ENCODE peak calls at places on chromosomes 2 and 18, in ten cellular contexts. One of them, this sample, is unnamed. For H3K4me1 and H3K36me3, the result is how much of the 10 kb centered on the place peaks cover.

GRCh38 chr18:28794459-28795245 is 617.7 kb upstream of the CDH2 start:
- DNase-seq in body of pancreas: no peak
- DNase-seq in HepG2: no peak
- DNase-seq in K562: no peak
- DNase-seq in adrenal gland: no peak
- DNase-seq in ovary: no peak
- DNase-seq in H1: no peak
- DNase-seq in upper lobe of left lung: no peak
- DNase-seq in uterus: no peak
- DNase-seq in HCT116: no peak
- DNase-seq in this sample: no peak

GRCh38 chr2:240925576-240926515 is 19.7 kb downstream of the CROCC2 start:
- DNase-seq in adrenal gland: no peak
- DNase-seq in uterus: peak
- DNase-seq in HepG2: no peak
- DNase-seq in K562: no peak
- DNase-seq in ovary: peak
- DNase-seq in H1: no peak
- DNase-seq in HCT116: no peak
- DNase-seq in upper lobe of left lung: peak
- DNase-seq in body of pancreas: peak
- DNase-seq in this sample: no peak

GRCh38 chr2:241037498-241037897 is 39.1 kb downstream of the SNED1 start:
- DNase-seq in adrenal gland: no peak
- DNase-seq in H1: no peak
- DNase-seq in HepG2: no peak
- DNase-seq in body of pancreas: no peak
- DNase-seq in upper lobe of left lung: no peak
- DNase-seq in uterus: no peak
- DNase-seq in ovary: no peak
- DNase-seq in K562: no peak
- DNase-seq in HCT116: no peak
- DNase-seq in this sample: no peak

GRCh38 chr18:74718312-74718711 is 120.6 kb downstream of the ZNF407 start:
- DNase-seq in H1: peak
- DNase-seq in HCT116: no peak
- DNase-seq in ovary: no peak
- DNase-seq in HepG2: peak
- DNase-seq in adrenal gland: no peak
- DNase-seq in body of pancreas: no peak
- DNase-seq in K562: no peak
- DNase-seq in upper lobe of left lung: no peak
- DNase-seq in uterus: no peak
- DNase-seq in this sample: no peak

GRCh38 chr2:98795535-98795902 is 64.6 kb upstream of the MGAT4A start:
- DNase-seq in ovary: no peak
- DNase-seq in body of pancreas: no peak
- DNase-seq in H1: no peak
- DNase-seq in HepG2: peak
- DNase-seq in HCT116: no peak
- DNase-seq in K562: no peak
- DNase-seq in adrenal gland: no peak
- DNase-seq in uterus: no peak
- DNase-seq in upper lobe of left lung: no peak
- DNase-seq in this sample: no peak

GRCh38 chr2:114960389-114960788 is 517.9 kb downstream of the DPP10 start:
- DNase-seq in H1: no peak
- DNase-seq in body of pancreas: no peak
- DNase-seq in adrenal gland: no peak
- DNase-seq in HCT116: no peak
- DNase-seq in upper lobe of left lung: no peak
- DNase-seq in K562: no peak
- DNase-seq in uterus: no peak
- DNase-seq in HepG2: no peak
- DNase-seq in ovary: no peak
- DNase-seq in this sample: no peak

GRCh38 chr2:215684448-215685217 is 248.8 kb upstream of the FN1 start:
- DNase-seq in body of pancreas: no peak
- DNase-seq in upper lobe of left lung: no peak
- DNase-seq in HCT116: no peak
- DNase-seq in K562: no peak
- DNase-seq in uterus: no peak
- DNase-seq in ovary: no peak
- DNase-seq in adrenal gland: no peak
- DNase-seq in HepG2: peak
- DNase-seq in H1: no peak
- DNase-seq in this sample: no peak

GRCh38 chr2:236889791-236890704 is 195.6 kb upstream of the COPS8 start:
- DNase-seq in K562: no peak
- DNase-seq in body of pancreas: no peak
- DNase-seq in adrenal gland: no peak
- DNase-seq in upper lobe of left lung: peak
- DNase-seq in ovary: no peak
- DNase-seq in uterus: no peak
- DNase-seq in H1: no peak
- DNase-seq in HepG2: no peak
- DNase-seq in HCT116: no peak
- DNase-seq in this sample: no peak

GRCh38 chr2:68214381-68214780 is 38.0 kb downstream of the PPP3R1 start:
- DNase-seq in HepG2: no peak
- DNase-seq in adrenal gland: no peak
- DNase-seq in upper lobe of left lung: no peak
- DNase-seq in body of pancreas: no peak
- DNase-seq in uterus: no peak
- DNase-seq in H1: no peak
- DNase-seq in HCT116: no peak
- DNase-seq in K562: no peak
- DNase-seq in ovary: no peak
- DNase-seq in this sample: no peak

GRCh38 chr2:197315371-197315770 is 4.8 kb upstream of the ANKRD44 start:
- DNase-seq in HCT116: no peak
- DNase-seq in H1: no peak
- DNase-seq in adrenal gland: no peak
- DNase-seq in HepG2: no peak
- DNase-seq in body of pancreas: no peak
- DNase-seq in uterus: no peak
- DNase-seq in upper lobe of left lung: no peak
- DNase-seq in K562: no peak
- DNase-seq in ovary: no peak
- DNase-seq in this sample: no peak

GRCh38 chr2:74052732-74053712 is 68.3 kb downstream of the TET3 start:
- DNase-seq in ovary: no peak
- DNase-seq in HepG2: no peak
- DNase-seq in uterus: no peak
- DNase-seq in adrenal gland: no peak
- DNase-seq in K562: no peak
- DNase-seq in H1: no peak
- DNase-seq in HCT116: no peak
- DNase-seq in body of pancreas: no peak
- DNase-seq in upper lobe of left lung: no peak
- DNase-seq in this sample: no peak
- H3K4me1 ChIP-seq in ovary: under half
- H3K4me1 ChIP-seq in HepG2: under half
- H3K4me1 ChIP-seq in uterus: under half
- H3K4me1 ChIP-seq in adrenal gland: under half
- H3K4me1 ChIP-seq in K562: under half
- H3K4me1 ChIP-seq in H1: under half
- H3K4me1 ChIP-seq in HCT116: under half
- H3K4me1 ChIP-seq in body of pancreas: under half
- H3K4me1 ChIP-seq in upper lobe of left lung: under half
- H3K4me1 ChIP-seq in this sample: half or more

GRCh38 chr2:173451137-173451536 is 96.5 kb downstream of the CDCA7 start:
- DNase-seq in ovary: no peak
- DNase-seq in K562: no peak
- DNase-seq in adrenal gland: no peak
- DNase-seq in body of pancreas: no peak
- DNase-seq in H1: no peak
- DNase-seq in uterus: no peak
- DNase-seq in upper lobe of left lung: no peak
- DNase-seq in HepG2: no peak
- DNase-seq in HCT116: no peak
- DNase-seq in this sample: no peak

GRCh38 chr2:173452436-173452835 is 97.8 kb downstream of the CDCA7 start:
- DNase-seq in upper lobe of left lung: no peak
- DNase-seq in HepG2: no peak
- DNase-seq in H1: no peak
- DNase-seq in K562: no peak
- DNase-seq in uterus: no peak
- DNase-seq in body of pancreas: no peak
- DNase-seq in ovary: no peak
- DNase-seq in adrenal gland: no peak
- DNase-seq in HCT116: no peak
- DNase-seq in this sample: no peak

GRCh38 chr2:173446722-173447121 is 92.0 kb downstream of the CDCA7 start:
- DNase-seq in H1: no peak
- DNase-seq in HCT116: no peak
- DNase-seq in body of pancreas: no peak
- DNase-seq in ovary: no peak
- DNase-seq in K562: no peak
- DNase-seq in uterus: no peak
- DNase-seq in HepG2: no peak
- DNase-seq in adrenal gland: no peak
- DNase-seq in upper lobe of left lung: no peak
- DNase-seq in this sample: no peak

GRCh38 chr2:173448938-173449471 is 94.3 kb downstream of the CDCA7 start:
- DNase-seq in upper lobe of left lung: peak
- DNase-seq in HepG2: peak
- DNase-seq in ovary: peak
- DNase-seq in HCT116: peak
- DNase-seq in body of pancreas: peak
- DNase-seq in H1: peak
- DNase-seq in uterus: peak
- DNase-seq in adrenal gland: peak
- DNase-seq in K562: peak
- DNase-seq in this sample: peak
- TF ChIP-seq POLR2A in upper lobe of left lung: no peak
- TF ChIP-seq POLR2A in HepG2: no peak
- TF ChIP-seq POLR2A in ovary: no peak
- TF ChIP-seq POLR2A in HCT116: peak
- TF ChIP-seq POLR2A in body of pancreas: no peak
- TF ChIP-seq POLR2A in H1: no peak
- TF ChIP-seq POLR2A in uterus: no peak
- TF ChIP-seq POLR2A in adrenal gland: no peak
- TF ChIP-seq POLR2A in K562: no peak
- TF ChIP-seq POLR2A in this sample: no peak

GRCh38 chr2:38315707-38316333 is 61.3 kb downstream of the ATL2 start:
- DNase-seq in K562: peak
- DNase-seq in ovary: no peak
- DNase-seq in HepG2: peak
- DNase-seq in upper lobe of left lung: no peak
- DNase-seq in adrenal gland: peak
- DNase-seq in uterus: no peak
- DNase-seq in HCT116: peak
- DNase-seq in body of pancreas: no peak
- DNase-seq in H1: no peak
- DNase-seq in this sample: no peak
- H3K36me3 ChIP-seq in K562: half or more
- H3K36me3 ChIP-seq in ovary: under half
- H3K36me3 ChIP-seq in HepG2: under half
- H3K36me3 ChIP-seq in upper lobe of left lung: under half
- H3K36me3 ChIP-seq in adrenal gland: under half
- H3K36me3 ChIP-seq in uterus: under half
- H3K36me3 ChIP-seq in HCT116: under half
- H3K36me3 ChIP-seq in body of pancreas: under half
- H3K36me3 ChIP-seq in H1: under half
- H3K36me3 ChIP-seq in this sample: half or more

GRCh38 chr2:127633556-127634065 is 12.3 kb upstream of the GPR17 start:
- DNase-seq in upper lobe of left lung: peak
- DNase-seq in ovary: no peak
- DNase-seq in adrenal gland: no peak
- DNase-seq in uterus: no peak
- DNase-seq in K562: no peak
- DNase-seq in body of pancreas: no peak
- DNase-seq in HepG2: no peak
- DNase-seq in HCT116: no peak
- DNase-seq in H1: no peak
- DNase-seq in this sample: no peak

GRCh38 chr2:127631184-127631996 is 14.6 kb upstream of the GPR17 start:
- DNase-seq in HCT116: no peak
- DNase-seq in ovary: no peak
- DNase-seq in HepG2: no peak
- DNase-seq in body of pancreas: no peak
- DNase-seq in adrenal gland: no peak
- DNase-seq in H1: no peak
- DNase-seq in upper lobe of left lung: peak
- DNase-seq in uterus: no peak
- DNase-seq in K562: no peak
- DNase-seq in this sample: no peak

GRCh38 chr2:127634066-127634617 is 11.8 kb upstream of the GPR17 start:
- DNase-seq in K562: no peak
- DNase-seq in uterus: no peak
- DNase-seq in HCT116: no peak
- DNase-seq in upper lobe of left lung: peak
- DNase-seq in HepG2: no peak
- DNase-seq in H1: no peak
- DNase-seq in adrenal gland: no peak
- DNase-seq in body of pancreas: no peak
- DNase-seq in ovary: no peak
- DNase-seq in this sample: no peak

GRCh38 chr2:127631997-127632581 is 13.9 kb upstream of the GPR17 start:
- DNase-seq in uterus: no peak
- DNase-seq in K562: no peak
- DNase-seq in HCT116: no peak
- DNase-seq in H1: no peak
- DNase-seq in HepG2: no peak
- DNase-seq in body of pancreas: no peak
- DNase-seq in ovary: no peak
- DNase-seq in adrenal gland: no peak
- DNase-seq in upper lobe of left lung: peak
- DNase-seq in this sample: no peak

DNA sequence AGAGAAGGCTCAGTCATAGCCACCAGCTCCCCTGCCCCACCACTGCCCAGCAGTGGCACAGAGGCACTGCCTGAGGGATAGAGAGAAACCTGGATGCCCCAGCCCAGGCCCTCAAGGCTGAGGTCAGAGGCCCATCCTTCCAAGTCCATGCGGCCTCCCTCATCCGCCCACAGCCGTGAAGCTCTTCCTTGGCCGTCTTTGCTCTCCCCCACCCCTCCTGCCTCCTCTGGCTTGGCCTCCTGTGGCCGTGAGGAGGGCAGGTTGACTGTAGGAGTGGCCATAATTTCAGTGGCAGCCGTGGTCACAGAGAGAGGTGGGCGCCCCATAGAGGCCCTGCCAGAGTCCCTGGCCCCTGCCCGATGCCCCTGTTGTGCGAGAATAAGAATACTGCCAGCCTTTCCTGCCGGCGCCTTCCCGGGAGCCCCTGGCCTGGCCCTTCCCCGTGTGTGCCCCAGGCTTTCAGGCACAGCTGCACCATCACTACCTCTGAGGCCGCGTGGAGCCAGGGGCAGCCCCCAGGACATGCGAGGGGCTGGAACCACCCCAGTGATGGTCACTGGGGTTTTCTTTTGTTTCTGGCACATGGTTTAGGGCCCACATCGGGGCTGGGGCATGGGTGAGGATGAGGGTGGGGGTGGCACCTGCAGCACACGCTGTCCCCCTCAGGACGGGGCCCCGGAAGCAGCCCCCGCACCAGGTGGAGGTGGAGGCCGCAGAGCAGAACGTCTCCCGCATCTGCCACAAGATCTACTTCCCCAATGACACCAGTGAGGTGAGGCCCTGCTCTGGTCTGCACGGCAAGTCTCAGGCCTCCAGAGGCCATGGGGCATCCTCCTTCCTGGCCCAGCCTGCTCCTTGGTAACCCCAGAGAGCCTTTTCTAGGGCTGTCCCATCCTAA is 13.1 kb upstream of the GPR17 start:
- DNase-seq in H1: no peak
- DNase-seq in ovary: no peak
- DNase-seq in uterus: no peak
- DNase-seq in upper lobe of left lung: peak
- DNase-seq in K562: no peak
- DNase-seq in adrenal gland: no peak
- DNase-seq in body of pancreas: no peak
- DNase-seq in HCT116: no peak
- DNase-seq in HepG2: no peak
- DNase-seq in this sample: no peak
- H3K4me1 ChIP-seq in H1: under half
- H3K4me1 ChIP-seq in ovary: under half
- H3K4me1 ChIP-seq in uterus: under half
- H3K4me1 ChIP-seq in upper lobe of left lung: under half
- H3K4me1 ChIP-seq in K562: half or more
- H3K4me1 ChIP-seq in adrenal gland: under half
- H3K4me1 ChIP-seq in body of pancreas: under half
- H3K4me1 ChIP-seq in HCT116: under half
- H3K4me1 ChIP-seq in HepG2: under half
- H3K4me1 ChIP-seq in this sample: under half

This sample was measured in esophagus squamous epithelium.